ENCODE peak calls at places on chromosomes 11 and 22, in six cellular contexts. T, E, O, S, Q and V are unnamed samples.

GRCh38 chr11:2771758-2772466 is 72.1 kb upstream of the KCNQ1OT1 start:
- DNase-seq in E (peak; percentile 43), S (no peak), T (no peak), Q (no peak), O (no peak), V (no peak)

GRCh38 chr22:33723915-33724314 is 196.4 kb downstream of the LARGE1 start:
- DNase-seq in S (no peak), T (no peak), E (no peak), Q (no peak), O (no peak), V (no peak)

GRCh38 chr11:33063326-33063775 is 24.0 kb downstream of the TCP11L1 start:
- DNase-seq in E (no peak), S (no peak), Q (peak; percentile 76), T (no peak), O (no peak), V (no peak)

GRCh38 chr11:74138572-74138971 is 32.2 kb downstream of the C2CD3 start:
- DNase-seq in T (peak; percentile 89), S (no peak), Q (no peak), E (no peak), O (peak; percentile 93), V (peak; percentile 98)

GRCh38 chr11:88484873-88485621 is 147.5 kb upstream of the CTSC start:
- DNase-seq in S (peak; percentile 37), T (peak; percentile 45), Q (peak; percentile 27), O (peak; percentile 50), E (peak; percentile 63), V (no peak)

GRCh38 chr11:235180-235997 is 753 bp downstream of the SIRT3 start:
- DNase-seq in S (no peak), Q (no peak), E (no peak), O (no peak), T (no peak), V (peak; percentile 20)

GRCh38 chr11:44016129-44016528 is 31.7 kb upstream of the ACCSL start:
- DNase-seq in Q (no peak), O (no peak), S (no peak), T (no peak), E (peak; percentile 23), V (no peak)

GRCh38 chr11:120608760-120609211 is 97.2 kb downstream of the GRIK4 start:
- DNase-seq in E (peak; percentile 55), O (no peak), S (no peak), Q (no peak), T (no peak), V (peak; percentile 80)

GRCh38 chr22:29311468-29312217 is 3.9 kb downstream of the RASL10A start:
- DNase-seq in T (no peak), Q (no peak), E (peak; percentile 46), S (peak; percentile 37), O (no peak), V (no peak)

GRCh38 chr11:65853249-65853979 is 4.6 kb downstream of the CFL1 start:
- DNase-seq in E (no peak), Q (no peak), S (peak; percentile 45), O (no peak), T (no peak), V (no peak)

GRCh38 chr11:11243790-11244469 is 109.1 kb downstream of the CSNK2A3 start:
- DNase-seq in Q (no peak), T (no peak), O (no peak), S (peak; percentile 41), E (peak; percentile 67), V (no peak)

GRCh38 chr22:24133187-24133965 is 47.9 kb upstream of the SUSD2 start:
- DNase-seq in O (no peak), T (no peak), E (no peak), Q (no peak), S (no peak), V (no peak)

GRCh38 chr11:117146521-117146920 is 2.4 kb downstream of the PAFAH1B2 start:
- DNase-seq in S (no peak), T (no peak), O (no peak), E (no peak), Q (no peak), V (no peak)

GRCh38 chr11:119585038-119585666 is 143.8 kb downstream of the NECTIN1 start:
- DNase-seq in S (peak; percentile 78), Q (no peak), T (no peak), O (no peak), E (peak; percentile 76), V (peak; percentile 62)

GRCh38 chr22:30887861-30888260 is 80.7 kb downstream of the MORC2 start:
- DNase-seq in Q (no peak), E (peak; percentile 39), S (peak; percentile 16), T (no peak), O (no peak), V (no peak)

GRCh38 chr11:116703421-116703820 is 69.4 kb downstream of the BUD13 start:
- DNase-seq in T (no peak), E (peak; percentile 76), O (no peak), Q (no peak), S (peak; percentile 94), V (no peak)

GRCh38 chr11:19279455-19279854 is 38.7 kb upstream of the E2F8 start:
- DNase-seq in S (no peak), O (no peak), T (peak; percentile 22), Q (no peak), E (peak; percentile 53), V (no peak)

GRCh38 chr22:45525480-45525879 is 22.8 kb downstream of the FBLN1 start:
- DNase-seq in E (no peak), S (no peak), T (no peak), Q (no peak), O (no peak), V (no peak)

GRCh38 chr11:132972565-132972964 is 559.7 kb downstream of the OPCML start:
- DNase-seq in S (no peak), O (no peak), E (no peak), T (no peak), Q (no peak), V (no peak)

GRCh38 chr11:118155781-118156530 is 3.3 kb upstream of the SCN4B start:
- DNase-seq in O (no peak), S (peak; percentile 62), E (no peak), Q (no peak), T (no peak), V (no peak)

GRCh38 chr11:73142128-73142377 is at the start of gene FCHSD2:
- DNase-seq in O (no peak), T (no peak), E (no peak), S (no peak), Q (no peak), V (no peak)

GRCh38 chr11:82046778-82047177 is 686.9 kb downstream of the FAM181B start:
- DNase-seq in S (no peak), O (no peak), T (no peak), E (no peak), Q (no peak), V (no peak)

GRCh38 chr11:72144807-72145565 is 9.5 kb downstream of the FOLR3 start:
- DNase-seq in E (no peak), S (no peak), O (no peak), Q (no peak), T (no peak), V (no peak)

GRCh38 chr22:19039796-19040580 is 82.2 kb downstream of the DGCR2 start:
- DNase-seq in O (no peak), E (no peak), T (no peak), Q (no peak), S (no peak), V (no peak)

GRCh38 chr11:27757953-27758352 is 57.7 kb upstream of the BDNF start:
- DNase-seq in T (no peak), O (no peak), Q (no peak), S (no peak), E (no peak), V (no peak)

GRCh38 chr11:108902027-108902469 is 237.2 kb downstream of the DDX10 start:
- DNase-seq in O (peak; percentile 10), E (no peak), Q (no peak), S (no peak), T (no peak), V (no peak)

GRCh38 chr11:11748706-11749365 is 92.9 kb upstream of the USP47 start:
- DNase-seq in O (no peak), Q (no peak), E (no peak), T (no peak), S (no peak), V (no peak)

GRCh38 chr11:67163006-67163405 is 43.9 kb downstream of the KDM2A start:
- DNase-seq in T (no peak), E (no peak), O (no peak), Q (no peak), S (no peak), V (no peak)

GRCh38 chr11:94011478-94011877 is 9.7 kb upstream of the HEPHL1 start:
- DNase-seq in O (no peak), E (no peak), T (no peak), S (no peak), Q (no peak), V (no peak)

GRCh38 chr22:44024288-44024908 is at the start of gene PARVB:
- DNase-seq in O (no peak), S (peak; percentile 84), Q (no peak), T (no peak), E (peak; percentile 53), V (peak; percentile 30)

GRCh38 chr11:35488117-35488516 is 37.3 kb downstream of the PAMR1 start:
- DNase-seq in S (no peak), T (no peak), Q (no peak), O (no peak), E (no peak), V (no peak)
- TF ChIP-seq JUND in S (no peak), T (no peak), Q (no peak), O (no peak), E (no peak), V (no peak)

GRCh38 chr11:1307998-1308744 is 1.3 kb downstream of the TOLLIP start:
- DNase-seq in T (no peak), E (peak; percentile 20), O (no peak), S (peak; percentile 14), Q (no peak), V (no peak)
- TF ChIP-seq JUND in T (no peak), E (no peak), O (no peak), S (no peak), Q (no peak), V (no peak)

DNA sequence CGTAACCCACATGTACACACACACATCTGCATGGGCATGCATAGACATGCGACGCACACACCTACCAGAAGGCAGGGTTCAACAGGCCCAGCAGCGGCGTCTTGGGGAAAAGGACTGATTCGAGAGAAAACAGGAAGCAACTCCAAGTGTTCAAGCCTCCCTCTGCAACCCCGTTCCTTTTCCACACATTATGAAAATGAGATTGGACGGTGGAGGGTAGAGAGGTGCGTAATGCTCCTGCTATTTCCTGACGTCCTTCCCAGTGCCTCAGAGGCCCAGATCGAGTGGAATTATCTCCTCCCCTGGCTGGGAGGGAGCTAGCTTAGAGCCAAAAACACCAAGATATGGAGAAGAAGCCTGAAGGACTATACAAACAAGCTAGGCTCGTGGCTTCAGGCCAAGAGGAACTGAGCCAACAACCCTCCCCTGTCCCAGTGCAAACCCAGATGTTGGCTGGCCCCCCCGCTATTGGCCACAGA is 289.2 kb downstream of the MN1 start:
- DNase-seq in O (no peak), Q (no peak), S (no peak), E (no peak), T (no peak), V (no peak)
- TF ChIP-seq JUND in O (no peak), Q (no peak), S (peak; percentile 76), E (no peak), T (no peak), V (no peak)

DNA sequence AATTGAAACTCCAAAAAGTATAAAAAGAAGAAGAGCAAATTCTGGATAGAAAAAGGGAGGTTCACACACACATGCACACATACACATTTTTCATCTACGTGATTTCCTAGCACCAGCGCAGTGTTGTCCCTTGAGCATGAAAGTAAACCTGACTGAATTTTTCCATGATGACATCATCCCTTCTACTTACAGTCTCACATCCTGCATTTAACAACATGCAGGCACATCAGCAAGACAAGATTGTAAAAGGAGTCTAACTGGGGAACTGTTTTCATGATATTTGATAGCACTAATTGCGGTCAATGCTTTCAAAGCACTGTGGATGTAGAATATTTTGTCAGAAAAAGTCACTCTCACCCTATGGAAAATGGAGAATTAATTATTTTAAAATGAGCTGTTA is 36.6 kb downstream of the GAS2 start:
- DNase-seq in E (no peak), S (no peak), Q (peak; percentile 21), T (peak; percentile 28), O (peak; percentile 88), V (peak; percentile 88)
- TF ChIP-seq JUND in E (peak; percentile 61), S (peak; percentile 36), Q (no peak), T (no peak), O (peak; percentile 94), V (peak; percentile 97)